ENCODE peak calls at places on chromosomes 13 and 19, in eight cellular contexts. One of them, this sample, is unnamed.
A peak's percentile ranks its signal among the peaks of the same experiment; 100 is the strongest.

GRCh38 chr19:7788933-7789323 is 25.9 kb downstream of the CLEC4M start:
- DNase-seq in HCT116: no peak
- DNase-seq in IMR-90: no peak
- DNase-seq in astrocyte of the spinal cord: no peak
- DNase-seq in ascending aorta: no peak
- DNase-seq in CD8-positive, alpha-beta T cell: no peak
- DNase-seq in GM12878: no peak
- DNase-seq in left lung: no peak
- DNase-seq in this sample: no peak

GRCh38 chr13:42996584-42996983 is 4.5 kb upstream of the EPSTI1 start:
- DNase-seq in HCT116: peak; percentile 46
- DNase-seq in IMR-90: peak; percentile 98
- DNase-seq in astrocyte of the spinal cord: peak; percentile 84
- DNase-seq in ascending aorta: no peak
- DNase-seq in CD8-positive, alpha-beta T cell: no peak
- DNase-seq in GM12878: no peak
- DNase-seq in left lung: no peak
- DNase-seq in this sample: peak; percentile 94

GRCh38 chr13:63567031-63567430 is 2151.4 kb upstream of the PCDH20 start:
- DNase-seq in HCT116: no peak
- DNase-seq in IMR-90: no peak
- DNase-seq in astrocyte of the spinal cord: no peak
- DNase-seq in ascending aorta: no peak
- DNase-seq in CD8-positive, alpha-beta T cell: no peak
- DNase-seq in GM12878: no peak
- DNase-seq in left lung: no peak
- DNase-seq in this sample: no peak

GRCh38 chr19:1522838-1523237 is 1.0 kb upstream of the PLK5 start:
- DNase-seq in HCT116: no peak
- DNase-seq in IMR-90: no peak
- DNase-seq in astrocyte of the spinal cord: no peak
- DNase-seq in ascending aorta: no peak
- DNase-seq in CD8-positive, alpha-beta T cell: no peak
- DNase-seq in GM12878: no peak
- DNase-seq in left lung: no peak
- DNase-seq in this sample: no peak

GRCh38 chr13:30409911-30410704 is 12.2 kb upstream of the UBE2L5 start:
- DNase-seq in HCT116: no peak
- DNase-seq in IMR-90: peak; percentile 85
- DNase-seq in astrocyte of the spinal cord: peak; percentile 76
- DNase-seq in ascending aorta: no peak
- DNase-seq in CD8-positive, alpha-beta T cell: no peak
- DNase-seq in GM12878: no peak
- DNase-seq in left lung: no peak
- DNase-seq in this sample: peak; percentile 85

GRCh38 chr13:43805071-43805468 is 18.3 kb upstream of the ENOX1 start:
- DNase-seq in HCT116: peak; percentile 81
- DNase-seq in IMR-90: peak; percentile 96
- DNase-seq in astrocyte of the spinal cord: peak; percentile 95
- DNase-seq in ascending aorta: no peak
- DNase-seq in CD8-positive, alpha-beta T cell: no peak
- DNase-seq in GM12878: no peak
- DNase-seq in left lung: no peak
- DNase-seq in this sample: peak; percentile 79

GRCh38 chr13:43730642-43731041 is 56.1 kb downstream of the ENOX1 start:
- DNase-seq in HCT116: no peak
- DNase-seq in IMR-90: peak; percentile 80
- DNase-seq in astrocyte of the spinal cord: peak; percentile 62
- DNase-seq in ascending aorta: no peak
- DNase-seq in CD8-positive, alpha-beta T cell: no peak
- DNase-seq in GM12878: no peak
- DNase-seq in left lung: no peak
- DNase-seq in this sample: peak; percentile 38

GRCh38 chr13:81283062-81283461 is 942.1 kb upstream of the SPRY2 start:
- DNase-seq in HCT116: no peak
- DNase-seq in IMR-90: no peak
- DNase-seq in astrocyte of the spinal cord: no peak
- DNase-seq in ascending aorta: no peak
- DNase-seq in CD8-positive, alpha-beta T cell: no peak
- DNase-seq in GM12878: no peak
- DNase-seq in left lung: no peak
- DNase-seq in this sample: no peak

GRCh38 chr19:56138069-56138468 is 3.0 kb upstream of the ZNF444 start:
- DNase-seq in HCT116: no peak
- DNase-seq in IMR-90: no peak
- DNase-seq in astrocyte of the spinal cord: no peak
- DNase-seq in ascending aorta: no peak
- DNase-seq in CD8-positive, alpha-beta T cell: no peak
- DNase-seq in GM12878: no peak
- DNase-seq in left lung: no peak
- DNase-seq in this sample: no peak

GRCh38 chr19:13160557-13160956 is 10.3 kb downstream of the IER2 start:
- DNase-seq in HCT116: no peak
- DNase-seq in IMR-90: peak; percentile 66
- DNase-seq in astrocyte of the spinal cord: peak; percentile 27
- DNase-seq in ascending aorta: no peak
- DNase-seq in CD8-positive, alpha-beta T cell: no peak
- DNase-seq in GM12878: no peak
- DNase-seq in left lung: no peak
- DNase-seq in this sample: peak; percentile 67

GRCh38 chr19:13156968-13157882 is 7.0 kb downstream of the IER2 start:
- DNase-seq in HCT116: no peak
- DNase-seq in IMR-90: no peak
- DNase-seq in astrocyte of the spinal cord: peak; percentile 11
- DNase-seq in ascending aorta: no peak
- DNase-seq in CD8-positive, alpha-beta T cell: no peak
- DNase-seq in GM12878: no peak
- DNase-seq in left lung: no peak
- DNase-seq in this sample: no peak

GRCh38 chr19:13155472-13156284 is 5.5 kb downstream of the IER2 start:
- DNase-seq in HCT116: no peak
- DNase-seq in IMR-90: peak; percentile 76
- DNase-seq in astrocyte of the spinal cord: peak; percentile 82
- DNase-seq in ascending aorta: peak; percentile 40
- DNase-seq in CD8-positive, alpha-beta T cell: peak; percentile 85
- DNase-seq in GM12878: no peak
- DNase-seq in left lung: peak; percentile 85
- DNase-seq in this sample: peak; percentile 75

GRCh38 chr19:13162749-13163608 is 12.8 kb downstream of the IER2 start:
- DNase-seq in HCT116: peak; percentile 99
- DNase-seq in IMR-90: peak; percentile 97
- DNase-seq in astrocyte of the spinal cord: peak; percentile 97
- DNase-seq in ascending aorta: peak; percentile 91
- DNase-seq in CD8-positive, alpha-beta T cell: peak; percentile 82
- DNase-seq in GM12878: peak; percentile 80
- DNase-seq in left lung: peak; percentile 99
- DNase-seq in this sample: peak; percentile 98

DNA sequence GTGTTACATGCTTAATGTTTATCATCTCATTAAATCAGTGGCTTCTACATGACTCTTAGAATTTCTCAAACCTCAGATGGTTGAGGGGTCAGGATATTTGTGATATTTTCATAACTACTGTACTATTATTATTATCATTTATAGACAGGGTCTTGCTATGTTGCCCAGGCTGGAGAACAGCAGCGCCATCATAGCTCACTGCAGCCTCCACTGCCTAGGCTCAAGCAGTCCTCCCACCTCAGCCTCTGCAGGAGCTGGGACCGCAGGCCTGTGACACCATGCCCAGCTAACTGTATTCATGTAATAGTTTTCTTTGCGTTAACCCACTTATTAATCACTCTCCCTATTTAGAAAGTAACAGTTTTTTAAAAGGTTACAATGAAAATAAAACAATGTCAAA is 9.5 kb downstream of the IER2 start:
- DNase-seq in HCT116: no peak
- DNase-seq in IMR-90: no peak
- DNase-seq in astrocyte of the spinal cord: no peak
- DNase-seq in ascending aorta: no peak
- DNase-seq in CD8-positive, alpha-beta T cell: no peak
- DNase-seq in GM12878: no peak
- DNase-seq in left lung: no peak
- DNase-seq in this sample: no peak
- TF ChIP-seq CTCF in HCT116: no peak
- TF ChIP-seq CTCF in IMR-90: no peak
- TF ChIP-seq CTCF in astrocyte of the spinal cord: no peak
- TF ChIP-seq CTCF in ascending aorta: no peak
- TF ChIP-seq CTCF in CD8-positive, alpha-beta T cell: no peak
- TF ChIP-seq CTCF in GM12878: no peak
- TF ChIP-seq CTCF in left lung: no peak
- TF ChIP-seq CTCF in this sample: no peak

GRCh38 chr13:50014404-50014803 is 840 bp upstream of the KCNRG start:
- DNase-seq in HCT116: no peak
- DNase-seq in IMR-90: no peak
- DNase-seq in astrocyte of the spinal cord: no peak
- DNase-seq in ascending aorta: no peak
- DNase-seq in CD8-positive, alpha-beta T cell: no peak
- DNase-seq in GM12878: no peak
- DNase-seq in left lung: no peak
- DNase-seq in this sample: no peak

GRCh38 chr13:50016421-50016820 is 1.2 kb downstream of the KCNRG start:
- DNase-seq in HCT116: no peak
- DNase-seq in IMR-90: peak; percentile 83
- DNase-seq in astrocyte of the spinal cord: peak; percentile 66
- DNase-seq in ascending aorta: no peak
- DNase-seq in CD8-positive, alpha-beta T cell: no peak
- DNase-seq in GM12878: no peak
- DNase-seq in left lung: no peak
- DNase-seq in this sample: no peak

GRCh38 chr13:50015263-50015662 is at the start of gene KCNRG:
- DNase-seq in HCT116: no peak
- DNase-seq in IMR-90: peak; percentile 39
- DNase-seq in astrocyte of the spinal cord: peak; percentile 46
- DNase-seq in ascending aorta: no peak
- DNase-seq in CD8-positive, alpha-beta T cell: no peak
- DNase-seq in GM12878: no peak
- DNase-seq in left lung: no peak
- DNase-seq in this sample: peak; percentile 49

GRCh38 chr13:50017819-50018218 is 2.6 kb downstream of the KCNRG start:
- DNase-seq in HCT116: no peak
- DNase-seq in IMR-90: no peak
- DNase-seq in astrocyte of the spinal cord: no peak
- DNase-seq in ascending aorta: no peak
- DNase-seq in CD8-positive, alpha-beta T cell: no peak
- DNase-seq in GM12878: no peak
- DNase-seq in left lung: no peak
- DNase-seq in this sample: no peak

GRCh38 chr13:50015750-50016149 is 506 bp downstream of the KCNRG start:
- DNase-seq in HCT116: no peak
- DNase-seq in IMR-90: no peak
- DNase-seq in astrocyte of the spinal cord: no peak
- DNase-seq in ascending aorta: no peak
- DNase-seq in CD8-positive, alpha-beta T cell: no peak
- DNase-seq in GM12878: no peak
- DNase-seq in left lung: no peak
- DNase-seq in this sample: no peak
- H3K4me3 ChIP-seq in HCT116: no peak overlapping the region
- H3K4me3 ChIP-seq in IMR-90: no peak overlapping the region
- H3K4me3 ChIP-seq in astrocyte of the spinal cord: no peak overlapping the region
- H3K4me3 ChIP-seq in ascending aorta: no peak overlapping the region
- H3K4me3 ChIP-seq in CD8-positive, alpha-beta T cell: no peak overlapping the region
- H3K4me3 ChIP-seq in GM12878: no peak overlapping the region
- H3K4me3 ChIP-seq in left lung: no peak overlapping the region
- H3K4me3 ChIP-seq in this sample: no peak overlapping the region

GRCh38 chr13:34208326-34208725 is 390.4 kb downstream of the RFC3 start:
- DNase-seq in HCT116: no peak
- DNase-seq in IMR-90: peak; percentile 21
- DNase-seq in astrocyte of the spinal cord: peak; percentile 8
- DNase-seq in ascending aorta: no peak
- DNase-seq in CD8-positive, alpha-beta T cell: no peak
- DNase-seq in GM12878: no peak
- DNase-seq in left lung: no peak
- DNase-seq in this sample: peak; percentile 75

GRCh38 chr13:34207872-34208271 is 389.9 kb downstream of the RFC3 start:
- DNase-seq in HCT116: no peak
- DNase-seq in IMR-90: peak; percentile 2
- DNase-seq in astrocyte of the spinal cord: no peak
- DNase-seq in ascending aorta: no peak
- DNase-seq in CD8-positive, alpha-beta T cell: no peak
- DNase-seq in GM12878: no peak
- DNase-seq in left lung: no peak
- DNase-seq in this sample: peak; percentile 54

DNA sequence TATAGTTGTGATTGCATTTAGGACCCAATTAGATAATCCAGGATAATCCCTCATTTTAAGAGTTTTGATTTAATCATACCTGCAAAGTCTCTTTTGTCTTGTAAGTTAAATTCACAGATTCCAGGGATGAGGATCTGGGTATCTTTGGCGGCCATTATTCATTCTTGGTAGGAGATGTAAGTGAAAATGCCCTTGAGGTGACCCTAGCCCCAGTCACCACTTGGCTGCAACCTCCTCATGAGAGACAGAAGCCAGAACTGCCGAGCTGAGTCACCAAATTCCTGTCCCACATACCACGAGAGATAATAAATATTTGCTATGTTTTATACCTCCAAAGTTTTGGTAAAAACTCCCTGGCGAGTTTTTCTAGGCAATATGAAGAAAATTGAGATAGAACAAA is 389.4 kb downstream of the RFC3 start:
- DNase-seq in HCT116: no peak
- DNase-seq in IMR-90: peak; percentile 70
- DNase-seq in astrocyte of the spinal cord: peak; percentile 77
- DNase-seq in ascending aorta: no peak
- DNase-seq in CD8-positive, alpha-beta T cell: no peak
- DNase-seq in GM12878: no peak
- DNase-seq in left lung: no peak
- DNase-seq in this sample: peak; percentile 91
- TF ChIP-seq CTCF in HCT116: no peak
- TF ChIP-seq CTCF in IMR-90: no peak
- TF ChIP-seq CTCF in astrocyte of the spinal cord: no peak
- TF ChIP-seq CTCF in ascending aorta: no peak
- TF ChIP-seq CTCF in CD8-positive, alpha-beta T cell: no peak
- TF ChIP-seq CTCF in GM12878: no peak
- TF ChIP-seq CTCF in left lung: no peak
- TF ChIP-seq CTCF in this sample: no peak

DNA sequence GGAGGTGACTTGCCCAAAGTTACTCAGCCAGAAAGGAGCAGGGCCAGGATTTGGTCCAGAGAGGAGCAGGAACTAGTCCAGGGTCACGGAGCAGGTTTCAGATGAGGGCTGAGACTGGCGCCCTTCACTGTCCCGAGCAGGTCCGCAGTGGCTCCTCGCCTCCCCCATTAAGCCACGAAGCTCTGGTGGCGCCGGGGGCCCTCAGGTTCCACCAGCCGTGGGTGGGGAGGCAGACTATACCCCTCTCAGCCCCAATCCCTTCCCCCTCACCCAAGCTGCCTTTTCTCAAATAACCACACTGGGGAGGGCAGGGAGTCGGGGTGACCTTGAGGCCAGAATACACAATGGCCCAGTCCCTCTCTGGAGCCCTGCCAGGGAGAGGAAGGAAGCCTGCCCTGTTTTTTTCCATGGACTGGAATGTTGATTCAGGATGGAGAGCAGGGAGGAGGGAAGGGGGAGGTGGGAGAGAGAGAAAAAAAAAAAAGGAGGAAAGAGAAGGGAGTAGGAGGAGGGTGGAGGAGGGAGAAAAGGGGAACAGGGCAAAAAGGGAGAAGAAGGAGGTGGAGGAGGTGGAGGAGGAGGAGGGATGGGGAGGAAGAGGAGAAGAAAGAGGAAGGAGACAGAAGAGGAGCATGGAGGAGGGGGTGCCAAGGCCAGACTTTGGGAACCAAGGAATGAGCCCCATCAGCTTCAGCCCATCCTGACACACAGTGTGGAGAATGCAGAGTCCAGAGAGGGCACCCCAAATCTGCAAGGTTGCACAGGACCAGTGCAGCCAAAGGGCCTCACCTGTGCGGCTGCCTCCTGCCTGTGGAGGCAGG is 19.7 kb downstream of the CEACAM16 start:
- DNase-seq in HCT116: no peak
- DNase-seq in IMR-90: peak; percentile 56
- DNase-seq in astrocyte of the spinal cord: peak; percentile 35
- DNase-seq in ascending aorta: no peak
- DNase-seq in CD8-positive, alpha-beta T cell: no peak
- DNase-seq in GM12878: no peak
- DNase-seq in left lung: peak; percentile 66
- DNase-seq in this sample: peak; percentile 40
- H3K4me3 ChIP-seq in HCT116: no peak overlapping the region
- H3K4me3 ChIP-seq in IMR-90: no peak overlapping the region
- H3K4me3 ChIP-seq in astrocyte of the spinal cord: no peak overlapping the region
- H3K4me3 ChIP-seq in ascending aorta: peak overlapping the region; percentile 7
- H3K4me3 ChIP-seq in CD8-positive, alpha-beta T cell: no peak overlapping the region
- H3K4me3 ChIP-seq in GM12878: no peak overlapping the region
- H3K4me3 ChIP-seq in left lung: peak overlapping the region; percentile 14
- H3K4me3 ChIP-seq in this sample: no peak overlapping the region

This sample was measured in AG10803.